ENCODE peak calls at places on chromosomes 16 and 17, in four cellular contexts. One of them, this sample, is unnamed.

GRCh38 chr17:57874434-57875108 is 24.7 kb upstream of the MRPS23 start:
- DNase-seq in cardiac muscle cell: peak
- DNase-seq in stimulated activated CD8-positive, alpha-beta memory T cell treated with anti-CD3 and anti-CD28 coated beads, Interleukin-4, amount 100 ng/mL, for 4 hours: no peak
- DNase-seq in NCI-H774: no peak
- DNase-seq in this sample: no peak

GRCh38 chr17:1186923-1187771 is 7.4 kb upstream of the ABR start:
- DNase-seq in cardiac muscle cell: peak
- DNase-seq in stimulated activated CD8-positive, alpha-beta memory T cell treated with anti-CD3 and anti-CD28 coated beads, Interleukin-4, amount 100 ng/mL, for 4 hours: peak
- DNase-seq in NCI-H774: no peak
- DNase-seq in this sample: peak

GRCh38 chr16:53053967-53054669 is 673 bp upstream of the CHD9 start:
- DNase-seq in cardiac muscle cell: peak
- DNase-seq in stimulated activated CD8-positive, alpha-beta memory T cell treated with anti-CD3 and anti-CD28 coated beads, Interleukin-4, amount 100 ng/mL, for 4 hours: no peak
- DNase-seq in NCI-H774: no peak
- DNase-seq in this sample: no peak

GRCh38 chr16:88770459-88771293 is 14.3 kb downstream of the PIEZO1 start:
- DNase-seq in cardiac muscle cell: peak
- DNase-seq in stimulated activated CD8-positive, alpha-beta memory T cell treated with anti-CD3 and anti-CD28 coated beads, Interleukin-4, amount 100 ng/mL, for 4 hours: no peak
- DNase-seq in NCI-H774: no peak
- DNase-seq in this sample: no peak

GRCh38 chr17:19978206-19978802 is 676 bp upstream of the AKAP10 start:
- DNase-seq in cardiac muscle cell: no peak
- DNase-seq in stimulated activated CD8-positive, alpha-beta memory T cell treated with anti-CD3 and anti-CD28 coated beads, Interleukin-4, amount 100 ng/mL, for 4 hours: no peak
- DNase-seq in NCI-H774: no peak
- DNase-seq in this sample: no peak

GRCh38 chr17:66549731-66550207 is 247.4 kb downstream of the PRKCA start:
- DNase-seq in cardiac muscle cell: peak
- DNase-seq in stimulated activated CD8-positive, alpha-beta memory T cell treated with anti-CD3 and anti-CD28 coated beads, Interleukin-4, amount 100 ng/mL, for 4 hours: no peak
- DNase-seq in NCI-H774: no peak
- DNase-seq in this sample: no peak

GRCh38 chr17:48191362-48191761 is 83.8 kb downstream of the SNX11 start:
- DNase-seq in cardiac muscle cell: no peak
- DNase-seq in stimulated activated CD8-positive, alpha-beta memory T cell treated with anti-CD3 and anti-CD28 coated beads, Interleukin-4, amount 100 ng/mL, for 4 hours: no peak
- DNase-seq in NCI-H774: no peak
- DNase-seq in this sample: no peak

GRCh38 chr17:32875904-32876413 is 965 bp downstream of the MYO1D start:
- DNase-seq in cardiac muscle cell: peak
- DNase-seq in stimulated activated CD8-positive, alpha-beta memory T cell treated with anti-CD3 and anti-CD28 coated beads, Interleukin-4, amount 100 ng/mL, for 4 hours: no peak
- DNase-seq in NCI-H774: no peak
- DNase-seq in this sample: no peak

GRCh38 chr16:7745321-7745720 is 412.7 kb downstream of the RBFOX1 start:
- DNase-seq in cardiac muscle cell: no peak
- DNase-seq in stimulated activated CD8-positive, alpha-beta memory T cell treated with anti-CD3 and anti-CD28 coated beads, Interleukin-4, amount 100 ng/mL, for 4 hours: no peak
- DNase-seq in NCI-H774: no peak
- DNase-seq in this sample: no peak

This sample was measured in activated CD8-positive, alpha-beta memory T cell treated with anti-CD3 and anti-CD28 coated beads for 4 hours.